ENCODE peak calls at places on chromosomes 2 and 18, in seven cellular contexts. One of them, this sample, is unnamed.

GRCh38 chr2:39338502-39338901 is 94.7 kb upstream of the CDKL4 start:
- DNase-seq in CD8-positive, alpha-beta memory T cell: no peak
- DNase-seq in AG09309: no peak
- DNase-seq in neuronal stem cell: no peak
- DNase-seq in GM12865: no peak
- DNase-seq in retinal pigment epithelial cell: no peak
- DNase-seq in cardiac fibroblast: no peak
- DNase-seq in this sample: no peak

GRCh38 chr2:96095116-96095636 is 21.2 kb downstream of the ADRA2B start:
- DNase-seq in CD8-positive, alpha-beta memory T cell: no peak
- DNase-seq in AG09309: no peak
- DNase-seq in neuronal stem cell: no peak
- DNase-seq in GM12865: no peak
- DNase-seq in retinal pigment epithelial cell: no peak
- DNase-seq in cardiac fibroblast: no peak
- DNase-seq in this sample: no peak

GRCh38 chr2:205386109-205386508 is 296.2 kb upstream of the NRP2 start:
- DNase-seq in CD8-positive, alpha-beta memory T cell: no peak
- DNase-seq in AG09309: peak; percentile 23
- DNase-seq in neuronal stem cell: no peak
- DNase-seq in GM12865: no peak
- DNase-seq in retinal pigment epithelial cell: no peak
- DNase-seq in cardiac fibroblast: peak; percentile 63
- DNase-seq in this sample: no peak

GRCh38 chr2:211359353-211359752 is 803.0 kb downstream of the CPS1 start:
- DNase-seq in CD8-positive, alpha-beta memory T cell: no peak
- DNase-seq in AG09309: no peak
- DNase-seq in neuronal stem cell: no peak
- DNase-seq in GM12865: no peak
- DNase-seq in retinal pigment epithelial cell: no peak
- DNase-seq in cardiac fibroblast: no peak
- DNase-seq in this sample: no peak

GRCh38 chr2:19484736-19485135 is 126.3 kb upstream of the OSR1 start:
- DNase-seq in CD8-positive, alpha-beta memory T cell: no peak
- DNase-seq in AG09309: no peak
- DNase-seq in neuronal stem cell: no peak
- DNase-seq in GM12865: no peak
- DNase-seq in retinal pigment epithelial cell: no peak
- DNase-seq in cardiac fibroblast: no peak
- DNase-seq in this sample: no peak

GRCh38 chr2:57575703-57576268 is 470.8 kb upstream of the VRK2 start:
- DNase-seq in CD8-positive, alpha-beta memory T cell: no peak
- DNase-seq in AG09309: no peak
- DNase-seq in neuronal stem cell: no peak
- DNase-seq in GM12865: no peak
- DNase-seq in retinal pigment epithelial cell: no peak
- DNase-seq in cardiac fibroblast: no peak
- DNase-seq in this sample: no peak

GRCh38 chr2:102251042-102251848 is 60.1 kb upstream of the IL1RL1 start:
- DNase-seq in CD8-positive, alpha-beta memory T cell: peak; percentile 46
- DNase-seq in AG09309: no peak
- DNase-seq in neuronal stem cell: no peak
- DNase-seq in GM12865: peak; percentile 57
- DNase-seq in retinal pigment epithelial cell: no peak
- DNase-seq in cardiac fibroblast: peak; percentile 53
- DNase-seq in this sample: no peak

GRCh38 chr2:676647-677055 is 555 bp downstream of the TMEM18 start:
- DNase-seq in CD8-positive, alpha-beta memory T cell: peak; percentile 95
- DNase-seq in AG09309: peak; percentile 94
- DNase-seq in neuronal stem cell: peak; percentile 98
- DNase-seq in GM12865: peak; percentile 99
- DNase-seq in retinal pigment epithelial cell: peak; percentile 91
- DNase-seq in cardiac fibroblast: peak; percentile 99
- DNase-seq in this sample: peak; percentile 53

GRCh38 chr18:25134858-25135257 is 217.1 kb downstream of the ZNF521 start:
- DNase-seq in CD8-positive, alpha-beta memory T cell: no peak
- DNase-seq in AG09309: no peak
- DNase-seq in neuronal stem cell: no peak
- DNase-seq in GM12865: no peak
- DNase-seq in retinal pigment epithelial cell: no peak
- DNase-seq in cardiac fibroblast: peak; percentile 62
- DNase-seq in this sample: no peak

GRCh38 chr2:105175231-105175630 is 66.3 kb upstream of the GPR45 start:
- DNase-seq in CD8-positive, alpha-beta memory T cell: no peak
- DNase-seq in AG09309: no peak
- DNase-seq in neuronal stem cell: no peak
- DNase-seq in GM12865: no peak
- DNase-seq in retinal pigment epithelial cell: no peak
- DNase-seq in cardiac fibroblast: no peak
- DNase-seq in this sample: no peak

GRCh38 chr2:11753886-11754704 is 7.7 kb downstream of the LPIN1 start:
- DNase-seq in CD8-positive, alpha-beta memory T cell: peak; percentile 50
- DNase-seq in AG09309: no peak
- DNase-seq in neuronal stem cell: no peak
- DNase-seq in GM12865: peak; percentile 68
- DNase-seq in retinal pigment epithelial cell: no peak
- DNase-seq in cardiac fibroblast: peak; percentile 65
- DNase-seq in this sample: no peak

GRCh38 chr2:181393472-181393871 is 63.7 kb upstream of the ITGA4 start:
- DNase-seq in CD8-positive, alpha-beta memory T cell: no peak
- DNase-seq in AG09309: no peak
- DNase-seq in neuronal stem cell: no peak
- DNase-seq in GM12865: peak; percentile 38
- DNase-seq in retinal pigment epithelial cell: peak; percentile 22
- DNase-seq in cardiac fibroblast: peak; percentile 51
- DNase-seq in this sample: no peak

GRCh38 chr2:1659951-1660565 is 84.3 kb downstream of the PXDN start:
- DNase-seq in CD8-positive, alpha-beta memory T cell: no peak
- DNase-seq in AG09309: no peak
- DNase-seq in neuronal stem cell: no peak
- DNase-seq in GM12865: no peak
- DNase-seq in retinal pigment epithelial cell: no peak
- DNase-seq in cardiac fibroblast: no peak
- DNase-seq in this sample: no peak

GRCh38 chr18:10193446-10193845 is 261.0 kb upstream of the APCDD1 start:
- DNase-seq in CD8-positive, alpha-beta memory T cell: no peak
- DNase-seq in AG09309: no peak
- DNase-seq in neuronal stem cell: no peak
- DNase-seq in GM12865: no peak
- DNase-seq in retinal pigment epithelial cell: no peak
- DNase-seq in cardiac fibroblast: no peak
- DNase-seq in this sample: no peak

GRCh38 chr2:200405599-200406298 is 99.3 kb downstream of the SPATS2L start:
- DNase-seq in CD8-positive, alpha-beta memory T cell: no peak
- DNase-seq in AG09309: peak; percentile 61
- DNase-seq in neuronal stem cell: no peak
- DNase-seq in GM12865: peak; percentile 18
- DNase-seq in retinal pigment epithelial cell: peak; percentile 85
- DNase-seq in cardiac fibroblast: peak; percentile 79
- DNase-seq in this sample: peak; percentile 82

GRCh38 chr2:200406379-200406778 is 99.9 kb downstream of the SPATS2L start:
- DNase-seq in CD8-positive, alpha-beta memory T cell: no peak
- DNase-seq in AG09309: no peak
- DNase-seq in neuronal stem cell: no peak
- DNase-seq in GM12865: peak; percentile 43
- DNase-seq in retinal pigment epithelial cell: no peak
- DNase-seq in cardiac fibroblast: peak; percentile 44
- DNase-seq in this sample: no peak

GRCh38 chr2:200399636-200400035 is 93.1 kb downstream of the SPATS2L start:
- DNase-seq in CD8-positive, alpha-beta memory T cell: no peak
- DNase-seq in AG09309: no peak
- DNase-seq in neuronal stem cell: no peak
- DNase-seq in GM12865: no peak
- DNase-seq in retinal pigment epithelial cell: no peak
- DNase-seq in cardiac fibroblast: no peak
- DNase-seq in this sample: peak; percentile 61

GRCh38 chr2:200404615-200405014 is 98.1 kb downstream of the SPATS2L start:
- DNase-seq in CD8-positive, alpha-beta memory T cell: no peak
- DNase-seq in AG09309: no peak
- DNase-seq in neuronal stem cell: no peak
- DNase-seq in GM12865: no peak
- DNase-seq in retinal pigment epithelial cell: no peak
- DNase-seq in cardiac fibroblast: no peak
- DNase-seq in this sample: no peak

DNA sequence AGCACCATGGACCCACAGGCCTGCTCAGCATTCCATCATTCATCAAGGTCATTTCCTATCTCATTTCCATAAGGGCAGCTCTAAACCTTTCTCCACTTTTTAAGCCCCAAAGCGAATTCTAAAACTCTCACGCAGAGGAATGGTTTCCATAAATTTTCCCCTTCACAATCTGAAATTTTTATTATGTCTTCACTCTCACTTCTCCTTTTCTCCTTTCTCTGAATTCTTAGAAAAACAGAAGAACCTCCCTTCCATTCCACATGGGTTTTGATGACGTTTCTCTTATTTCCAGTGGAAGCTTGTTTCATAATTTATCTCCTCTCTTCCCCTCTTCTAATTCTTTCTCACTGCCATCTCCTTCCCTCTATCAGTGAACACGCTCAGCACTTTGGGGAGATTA is 97.3 kb downstream of the SPATS2L start:
- DNase-seq in CD8-positive, alpha-beta memory T cell: no peak
- DNase-seq in AG09309: no peak
- DNase-seq in neuronal stem cell: no peak
- DNase-seq in GM12865: no peak
- DNase-seq in retinal pigment epithelial cell: no peak
- DNase-seq in cardiac fibroblast: no peak
- DNase-seq in this sample: no peak
- H3K4me3 ChIP-seq in CD8-positive, alpha-beta memory T cell: no peak overlapping the region
- H3K4me3 ChIP-seq in AG09309: no peak overlapping the region
- H3K4me3 ChIP-seq in neuronal stem cell: no peak overlapping the region
- H3K4me3 ChIP-seq in GM12865: no peak overlapping the region
- H3K4me3 ChIP-seq in retinal pigment epithelial cell: no peak overlapping the region
- H3K4me3 ChIP-seq in cardiac fibroblast: no peak overlapping the region
- H3K4me3 ChIP-seq in this sample: no peak overlapping the region

GRCh38 chr18:7609617-7610016 is 42.5 kb downstream of the PTPRM start:
- DNase-seq in CD8-positive, alpha-beta memory T cell: no peak
- DNase-seq in AG09309: no peak
- DNase-seq in neuronal stem cell: no peak
- DNase-seq in GM12865: no peak
- DNase-seq in retinal pigment epithelial cell: no peak
- DNase-seq in cardiac fibroblast: no peak
- DNase-seq in this sample: no peak

GRCh38 chr18:7608174-7608550 is 41.0 kb downstream of the PTPRM start:
- DNase-seq in CD8-positive, alpha-beta memory T cell: no peak
- DNase-seq in AG09309: no peak
- DNase-seq in neuronal stem cell: no peak
- DNase-seq in GM12865: no peak
- DNase-seq in retinal pigment epithelial cell: no peak
- DNase-seq in cardiac fibroblast: peak; percentile 16
- DNase-seq in this sample: no peak

GRCh38 chr18:7608798-7609197 is 41.7 kb downstream of the PTPRM start:
- DNase-seq in CD8-positive, alpha-beta memory T cell: no peak
- DNase-seq in AG09309: no peak
- DNase-seq in neuronal stem cell: no peak
- DNase-seq in GM12865: no peak
- DNase-seq in retinal pigment epithelial cell: no peak
- DNase-seq in cardiac fibroblast: peak; percentile 12
- DNase-seq in this sample: no peak

GRCh38 chr18:7605705-7606104 is 38.6 kb downstream of the PTPRM start:
- DNase-seq in CD8-positive, alpha-beta memory T cell: no peak
- DNase-seq in AG09309: no peak
- DNase-seq in neuronal stem cell: no peak
- DNase-seq in GM12865: no peak
- DNase-seq in retinal pigment epithelial cell: no peak
- DNase-seq in cardiac fibroblast: no peak
- DNase-seq in this sample: no peak

GRCh38 chr18:7607535-7608173 is 40.5 kb downstream of the PTPRM start:
- DNase-seq in CD8-positive, alpha-beta memory T cell: no peak
- DNase-seq in AG09309: no peak
- DNase-seq in neuronal stem cell: no peak
- DNase-seq in GM12865: no peak
- DNase-seq in retinal pigment epithelial cell: no peak
- DNase-seq in cardiac fibroblast: no peak
- DNase-seq in this sample: no peak
- H3K4me3 ChIP-seq in CD8-positive, alpha-beta memory T cell: no peak overlapping the region
- H3K4me3 ChIP-seq in AG09309: no peak overlapping the region
- H3K4me3 ChIP-seq in neuronal stem cell: no peak overlapping the region
- H3K4me3 ChIP-seq in GM12865: no peak overlapping the region
- H3K4me3 ChIP-seq in retinal pigment epithelial cell: no peak overlapping the region
- H3K4me3 ChIP-seq in cardiac fibroblast: no peak overlapping the region
- H3K4me3 ChIP-seq in this sample: no peak overlapping the region

GRCh38 chr2:68363731-68364130 is 1.4 kb upstream of the PLEK start:
- DNase-seq in CD8-positive, alpha-beta memory T cell: no peak
- DNase-seq in AG09309: no peak
- DNase-seq in neuronal stem cell: no peak
- DNase-seq in GM12865: no peak
- DNase-seq in retinal pigment epithelial cell: no peak
- DNase-seq in cardiac fibroblast: no peak
- DNase-seq in this sample: no peak

GRCh38 chr2:68368657-68369339 is 3.7 kb downstream of the PLEK start:
- DNase-seq in CD8-positive, alpha-beta memory T cell: no peak
- DNase-seq in AG09309: peak; percentile 62
- DNase-seq in neuronal stem cell: peak; percentile 20
- DNase-seq in GM12865: no peak
- DNase-seq in retinal pigment epithelial cell: peak; percentile 68
- DNase-seq in cardiac fibroblast: peak; percentile 53
- DNase-seq in this sample: peak; percentile 18

GRCh38 chr2:68365087-68365486 is at the start of gene PLEK:
- DNase-seq in CD8-positive, alpha-beta memory T cell: peak; percentile 28
- DNase-seq in AG09309: no peak
- DNase-seq in neuronal stem cell: no peak
- DNase-seq in GM12865: peak; percentile 89
- DNase-seq in retinal pigment epithelial cell: no peak
- DNase-seq in cardiac fibroblast: no peak
- DNase-seq in this sample: no peak

GRCh38 chr2:68367918-68368656 is 3.0 kb downstream of the PLEK start:
- DNase-seq in CD8-positive, alpha-beta memory T cell: no peak
- DNase-seq in AG09309: no peak
- DNase-seq in neuronal stem cell: no peak
- DNase-seq in GM12865: no peak
- DNase-seq in retinal pigment epithelial cell: no peak
- DNase-seq in cardiac fibroblast: no peak
- DNase-seq in this sample: no peak

DNA sequence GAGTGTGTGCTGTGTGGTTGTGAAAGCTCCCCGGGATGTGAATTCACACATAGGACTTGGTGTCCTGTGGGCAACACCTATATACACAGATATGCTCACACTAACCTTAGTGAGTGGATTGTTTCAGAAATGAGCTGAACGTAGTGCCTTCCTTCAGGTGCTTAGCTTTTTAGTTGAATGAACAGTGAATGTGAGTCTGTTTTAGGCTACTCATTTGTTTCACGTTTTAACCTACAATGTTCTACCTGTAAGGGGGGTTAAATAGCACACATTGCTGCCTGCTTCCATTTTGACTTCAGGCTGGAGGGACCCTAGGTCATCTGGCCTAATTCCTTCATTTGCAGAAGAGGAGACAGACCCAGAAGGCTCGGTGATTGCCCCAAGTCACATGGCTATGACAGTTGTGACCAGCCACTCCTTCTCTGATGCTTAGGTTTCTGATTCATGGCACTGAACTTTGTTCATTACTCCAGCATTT is 1.0 kb downstream of the PLEK start:
- DNase-seq in CD8-positive, alpha-beta memory T cell: peak; percentile 17
- DNase-seq in AG09309: no peak
- DNase-seq in neuronal stem cell: no peak
- DNase-seq in GM12865: peak; percentile 73
- DNase-seq in retinal pigment epithelial cell: no peak
- DNase-seq in cardiac fibroblast: no peak
- DNase-seq in this sample: no peak
- H3K4me3 ChIP-seq in CD8-positive, alpha-beta memory T cell: peak overlapping the region; percentile 56
- H3K4me3 ChIP-seq in AG09309: no peak overlapping the region
- H3K4me3 ChIP-seq in neuronal stem cell: no peak overlapping the region
- H3K4me3 ChIP-seq in GM12865: peak overlapping the region; percentile 79
- H3K4me3 ChIP-seq in retinal pigment epithelial cell: no peak overlapping the region
- H3K4me3 ChIP-seq in cardiac fibroblast: no peak overlapping the region
- H3K4me3 ChIP-seq in this sample: no peak overlapping the region

GRCh38 chr2:54619660-54620231 is 103.7 kb upstream of the EML6 start:
- DNase-seq in CD8-positive, alpha-beta memory T cell: no peak
- DNase-seq in AG09309: no peak
- DNase-seq in neuronal stem cell: no peak
- DNase-seq in GM12865: no peak
- DNase-seq in retinal pigment epithelial cell: no peak
- DNase-seq in cardiac fibroblast: no peak
- DNase-seq in this sample: no peak
- H3K4me3 ChIP-seq in CD8-positive, alpha-beta memory T cell: no peak overlapping the region
- H3K4me3 ChIP-seq in AG09309: no peak overlapping the region
- H3K4me3 ChIP-seq in neuronal stem cell: no peak overlapping the region
- H3K4me3 ChIP-seq in GM12865: no peak overlapping the region
- H3K4me3 ChIP-seq in retinal pigment epithelial cell: no peak overlapping the region
- H3K4me3 ChIP-seq in cardiac fibroblast: no peak overlapping the region
- H3K4me3 ChIP-seq in this sample: no peak overlapping the region